ENCODE peak calls at places on chromosomes 2 and 18, in nine cellular contexts. One of them, this sample, is unnamed.

GRCh38 chr2:97724501-97724900 is 11.1 kb downstream of the ZAP70 start:
- DNase-seq in mucosa of gallbladder: no peak
- DNase-seq in C1 segment of cervical spinal cord: no peak
- DNase-seq in hypothalamus: no peak
- DNase-seq in kidney glomerular epithelial cell: no peak
- DNase-seq in anterior cingulate cortex: no peak
- DNase-seq in iris pigment epithelial cell: no peak
- DNase-seq in astrocyte: no peak
- DNase-seq in tibial nerve: no peak
- DNase-seq in this sample: no peak

GRCh38 chr2:233399306-233400225 is 45.3 kb downstream of the DGKD start:
- DNase-seq in C1 segment of cervical spinal cord: no peak
- DNase-seq in astrocyte: no peak
- DNase-seq in tibial nerve: no peak
- DNase-seq in iris pigment epithelial cell: no peak
- DNase-seq in anterior cingulate cortex: no peak
- DNase-seq in kidney glomerular epithelial cell: no peak
- DNase-seq in mucosa of gallbladder: no peak
- DNase-seq in hypothalamus: no peak
- DNase-seq in this sample: no peak

GRCh38 chr18:45521777-45522176 is 93.5 kb upstream of the SLC14A2 start:
- DNase-seq in hypothalamus: no peak
- DNase-seq in kidney glomerular epithelial cell: no peak
- DNase-seq in tibial nerve: peak; percentile 52
- DNase-seq in astrocyte: peak; percentile 72
- DNase-seq in anterior cingulate cortex: no peak
- DNase-seq in C1 segment of cervical spinal cord: no peak
- DNase-seq in mucosa of gallbladder: no peak
- DNase-seq in iris pigment epithelial cell: peak; percentile 57
- DNase-seq in this sample: no peak

GRCh38 chr2:152467677-152468406 is 132.9 kb downstream of the FMNL2 start:
- DNase-seq in tibial nerve: no peak
- DNase-seq in astrocyte: no peak
- DNase-seq in mucosa of gallbladder: no peak
- DNase-seq in hypothalamus: no peak
- DNase-seq in C1 segment of cervical spinal cord: no peak
- DNase-seq in iris pigment epithelial cell: no peak
- DNase-seq in anterior cingulate cortex: no peak
- DNase-seq in kidney glomerular epithelial cell: no peak
- DNase-seq in this sample: no peak

GRCh38 chr2:219331560-219332213 is 857 bp downstream of the RESP18 start:
- DNase-seq in kidney glomerular epithelial cell: no peak
- DNase-seq in astrocyte: no peak
- DNase-seq in iris pigment epithelial cell: peak; percentile 25
- DNase-seq in C1 segment of cervical spinal cord: no peak
- DNase-seq in tibial nerve: no peak
- DNase-seq in hypothalamus: no peak
- DNase-seq in mucosa of gallbladder: peak; percentile 32
- DNase-seq in anterior cingulate cortex: no peak
- DNase-seq in this sample: no peak

GRCh38 chr18:79353238-79353637 is 42.5 kb upstream of the NFATC1 start:
- DNase-seq in kidney glomerular epithelial cell: no peak
- DNase-seq in hypothalamus: peak; percentile 15
- DNase-seq in C1 segment of cervical spinal cord: peak; percentile 16
- DNase-seq in iris pigment epithelial cell: peak; percentile 38
- DNase-seq in mucosa of gallbladder: no peak
- DNase-seq in anterior cingulate cortex: no peak
- DNase-seq in astrocyte: no peak
- DNase-seq in tibial nerve: no peak
- DNase-seq in this sample: no peak

GRCh38 chr2:108587621-108588020 is 53.4 kb downstream of the LIMS1 start:
- DNase-seq in anterior cingulate cortex: no peak
- DNase-seq in iris pigment epithelial cell: peak; percentile 93
- DNase-seq in kidney glomerular epithelial cell: peak; percentile 41
- DNase-seq in hypothalamus: peak; percentile 32
- DNase-seq in tibial nerve: no peak
- DNase-seq in mucosa of gallbladder: no peak
- DNase-seq in C1 segment of cervical spinal cord: no peak
- DNase-seq in astrocyte: peak; percentile 93
- DNase-seq in this sample: no peak

GRCh38 chr2:127633556-127634065 is 12.3 kb upstream of the GPR17 start:
- DNase-seq in hypothalamus: no peak
- DNase-seq in astrocyte: no peak
- DNase-seq in kidney glomerular epithelial cell: no peak
- DNase-seq in anterior cingulate cortex: no peak
- DNase-seq in C1 segment of cervical spinal cord: no peak
- DNase-seq in iris pigment epithelial cell: no peak
- DNase-seq in tibial nerve: no peak
- DNase-seq in mucosa of gallbladder: no peak
- DNase-seq in this sample: no peak

GRCh38 chr2:105950521-105951389 is 206.0 kb downstream of the NCK2 start:
- DNase-seq in kidney glomerular epithelial cell: no peak
- DNase-seq in C1 segment of cervical spinal cord: peak; percentile 9
- DNase-seq in astrocyte: no peak
- DNase-seq in hypothalamus: no peak
- DNase-seq in anterior cingulate cortex: no peak
- DNase-seq in tibial nerve: no peak
- DNase-seq in mucosa of gallbladder: no peak
- DNase-seq in iris pigment epithelial cell: no peak
- DNase-seq in this sample: no peak

GRCh38 chr2:110993557-110994231 is 127.0 kb upstream of the BCL2L11 start:
- DNase-seq in anterior cingulate cortex: no peak
- DNase-seq in mucosa of gallbladder: peak; percentile 21
- DNase-seq in astrocyte: no peak
- DNase-seq in C1 segment of cervical spinal cord: no peak
- DNase-seq in tibial nerve: no peak
- DNase-seq in hypothalamus: no peak
- DNase-seq in iris pigment epithelial cell: no peak
- DNase-seq in kidney glomerular epithelial cell: peak; percentile 19
- DNase-seq in this sample: no peak

GRCh38 chr2:59726226-59726800 is 827.1 kb downstream of the BCL11A start:
- DNase-seq in anterior cingulate cortex: no peak
- DNase-seq in mucosa of gallbladder: no peak
- DNase-seq in iris pigment epithelial cell: no peak
- DNase-seq in astrocyte: no peak
- DNase-seq in C1 segment of cervical spinal cord: no peak
- DNase-seq in tibial nerve: no peak
- DNase-seq in hypothalamus: no peak
- DNase-seq in kidney glomerular epithelial cell: no peak
- DNase-seq in this sample: no peak

GRCh38 chr2:146720170-146720569 is 1124.7 kb upstream of the ACVR2A start:
- DNase-seq in kidney glomerular epithelial cell: no peak
- DNase-seq in hypothalamus: no peak
- DNase-seq in tibial nerve: no peak
- DNase-seq in anterior cingulate cortex: no peak
- DNase-seq in C1 segment of cervical spinal cord: no peak
- DNase-seq in iris pigment epithelial cell: no peak
- DNase-seq in mucosa of gallbladder: no peak
- DNase-seq in astrocyte: no peak
- DNase-seq in this sample: no peak

GRCh38 chr2:1070601-1071000 is 120.0 kb downstream of the SNTG2 start:
- DNase-seq in kidney glomerular epithelial cell: no peak
- DNase-seq in mucosa of gallbladder: no peak
- DNase-seq in anterior cingulate cortex: no peak
- DNase-seq in tibial nerve: no peak
- DNase-seq in iris pigment epithelial cell: no peak
- DNase-seq in hypothalamus: no peak
- DNase-seq in astrocyte: no peak
- DNase-seq in C1 segment of cervical spinal cord: no peak
- DNase-seq in this sample: no peak

GRCh38 chr2:101961287-101962242 is 30.2 kb upstream of the IL1R2 start:
- DNase-seq in iris pigment epithelial cell: peak; percentile 98
- DNase-seq in anterior cingulate cortex: peak; percentile 40
- DNase-seq in hypothalamus: peak; percentile 82
- DNase-seq in mucosa of gallbladder: peak; percentile 85
- DNase-seq in C1 segment of cervical spinal cord: peak; percentile 29
- DNase-seq in kidney glomerular epithelial cell: no peak
- DNase-seq in tibial nerve: peak; percentile 91
- DNase-seq in astrocyte: peak; percentile 82
- DNase-seq in this sample: peak; percentile 53

GRCh38 chr18:42001801-42002200 is 46.8 kb downstream of the PIK3C3 start:
- DNase-seq in iris pigment epithelial cell: no peak
- DNase-seq in C1 segment of cervical spinal cord: no peak
- DNase-seq in hypothalamus: no peak
- DNase-seq in mucosa of gallbladder: no peak
- DNase-seq in kidney glomerular epithelial cell: no peak
- DNase-seq in tibial nerve: no peak
- DNase-seq in anterior cingulate cortex: no peak
- DNase-seq in astrocyte: no peak
- DNase-seq in this sample: no peak

GRCh38 chr2:214005337-214005736 is 405.5 kb upstream of the VWC2L start:
- DNase-seq in anterior cingulate cortex: no peak
- DNase-seq in hypothalamus: no peak
- DNase-seq in iris pigment epithelial cell: peak; percentile 51
- DNase-seq in tibial nerve: no peak
- DNase-seq in kidney glomerular epithelial cell: no peak
- DNase-seq in mucosa of gallbladder: no peak
- DNase-seq in astrocyte: peak; percentile 9
- DNase-seq in C1 segment of cervical spinal cord: no peak
- DNase-seq in this sample: no peak

GRCh38 chr2:149004836-149005235 is 33.7 kb upstream of the LYPD6B start:
- DNase-seq in anterior cingulate cortex: no peak
- DNase-seq in kidney glomerular epithelial cell: no peak
- DNase-seq in tibial nerve: no peak
- DNase-seq in mucosa of gallbladder: no peak
- DNase-seq in iris pigment epithelial cell: peak; percentile 39
- DNase-seq in C1 segment of cervical spinal cord: no peak
- DNase-seq in astrocyte: peak; percentile 89
- DNase-seq in hypothalamus: no peak
- DNase-seq in this sample: no peak

GRCh38 chr2:54432181-54433020 is 23.7 kb upstream of the SPTBN1 start:
- DNase-seq in tibial nerve: no peak
- DNase-seq in iris pigment epithelial cell: no peak
- DNase-seq in astrocyte: no peak
- DNase-seq in hypothalamus: no peak
- DNase-seq in C1 segment of cervical spinal cord: no peak
- DNase-seq in kidney glomerular epithelial cell: no peak
- DNase-seq in mucosa of gallbladder: no peak
- DNase-seq in anterior cingulate cortex: no peak
- DNase-seq in this sample: no peak

GRCh38 chr2:237978058-237978712 is 11.4 kb downstream of the UBE2F start:
- DNase-seq in mucosa of gallbladder: no peak
- DNase-seq in anterior cingulate cortex: peak; percentile 7
- DNase-seq in C1 segment of cervical spinal cord: peak; percentile 50
- DNase-seq in iris pigment epithelial cell: no peak
- DNase-seq in astrocyte: no peak
- DNase-seq in hypothalamus: peak; percentile 40
- DNase-seq in kidney glomerular epithelial cell: no peak
- DNase-seq in tibial nerve: peak; percentile 18
- DNase-seq in this sample: no peak

GRCh38 chr2:10349725-10350124 is 47.0 kb downstream of the HPCAL1 start:
- DNase-seq in hypothalamus: no peak
- DNase-seq in anterior cingulate cortex: no peak
- DNase-seq in mucosa of gallbladder: no peak
- DNase-seq in astrocyte: no peak
- DNase-seq in C1 segment of cervical spinal cord: no peak
- DNase-seq in kidney glomerular epithelial cell: no peak
- DNase-seq in tibial nerve: no peak
- DNase-seq in iris pigment epithelial cell: no peak
- DNase-seq in this sample: no peak

GRCh38 chr18:986071-986470 is 81.4 kb downstream of the ADCYAP1 start:
- DNase-seq in C1 segment of cervical spinal cord: no peak
- DNase-seq in mucosa of gallbladder: no peak
- DNase-seq in tibial nerve: no peak
- DNase-seq in hypothalamus: no peak
- DNase-seq in astrocyte: no peak
- DNase-seq in kidney glomerular epithelial cell: no peak
- DNase-seq in iris pigment epithelial cell: no peak
- DNase-seq in anterior cingulate cortex: no peak
- DNase-seq in this sample: no peak

GRCh38 chr2:11239147-11239546 is 83.9 kb downstream of the SLC66A3 start:
- DNase-seq in mucosa of gallbladder: no peak
- DNase-seq in C1 segment of cervical spinal cord: no peak
- DNase-seq in iris pigment epithelial cell: no peak
- DNase-seq in hypothalamus: no peak
- DNase-seq in tibial nerve: no peak
- DNase-seq in kidney glomerular epithelial cell: no peak
- DNase-seq in anterior cingulate cortex: no peak
- DNase-seq in astrocyte: no peak
- DNase-seq in this sample: no peak